ENCODE peak calls at places on chromosomes 13 and 19, in four cellular contexts. U is cardiac muscle cell, L is hippocampal formation, W is H54. K is an unnamed sample.

GRCh38 chr13:112990783-112991182 is 21.8 kb downstream of the MCF2L start:
- DNase-seq in U (no peak), L (no peak), W (no peak), K (no peak)

GRCh38 chr19:27654266-27654990 is 1558.5 kb downstream of the UQCRFS1 start:
- DNase-seq in U (no peak), L (no peak), W (no peak), K (no peak)

GRCh38 chr13:76129305-76130040 is 493.3 kb downstream of the LMO7 start:
- DNase-seq in U (peak), L (no peak), W (no peak), K (no peak)

GRCh38 chr13:71148391-71148790 is 718.6 kb downstream of the DACH1 start:
- DNase-seq in U (no peak), L (no peak), W (no peak), K (no peak)

GRCh38 chr13:113033054-113033453 is 64.0 kb downstream of the MCF2L start:
- DNase-seq in U (no peak), L (no peak), W (no peak), K (no peak)

GRCh38 chr13:34189946-34190345 is 372.0 kb downstream of the RFC3 start:
- DNase-seq in U (no peak), L (no peak), W (no peak), K (no peak)

GRCh38 chr13:91372813-91373420 is 25.4 kb downstream of the MIR17HG start:
- DNase-seq in U (no peak), L (no peak), W (no peak), K (no peak)

GRCh38 chr13:24998433-24998832 is 97.5 kb upstream of the PABPC3 start:
- DNase-seq in U (no peak), L (no peak), W (no peak), K (no peak)

GRCh38 chr19:726993-727956 is 18.5 kb downstream of the PALM start:
- DNase-seq in U (no peak), L (no peak), W (no peak), K (no peak)

GRCh38 chr13:110696776-110697175 is 9.1 kb downstream of the CARS2 start:
- DNase-seq in U (no peak), L (no peak), W (no peak), K (no peak)

GRCh38 chr13:30157616-30157993 is 149.7 kb downstream of the KATNAL1 start:
- DNase-seq in U (no peak), L (no peak), W (no peak), K (no peak)

GRCh38 chr19:30792561-30793505 is 420.6 kb downstream of the ZNF536 start:
- DNase-seq in U (no peak), L (no peak), W (no peak), K (no peak)

GRCh38 chr19:55178781-55179569 is 1.1 kb downstream of the SYT5 start:
- DNase-seq in U (peak), L (peak), W (peak), K (peak)

GRCh38 chr13:41122838-41123237 is 9.8 kb downstream of the KBTBD6 start:
- DNase-seq in U (no peak), L (no peak), W (no peak), K (no peak)

GRCh38 chr13:37074703-37075102 is 15.2 kb upstream of the SUPT20H start:
- DNase-seq in U (peak), L (peak), W (no peak), K (no peak)

GRCh38 chr19:12574036-12574435 is 22.8 kb upstream of the ZNF564 start:
- DNase-seq in U (no peak), L (no peak), W (no peak), K (no peak)

GRCh38 chr13:68046900-68047299 is 816.8 kb upstream of the PCDH9 start:
- DNase-seq in U (no peak), L (no peak), W (no peak), K (no peak)

GRCh38 chr13:33355470-33355869 is 69.9 kb upstream of the STARD13 start:
- DNase-seq in U (no peak), L (no peak), W (no peak), K (no peak)

GRCh38 chr19:2166741-2167738 is 3.3 kb downstream of the DOT1L start:
- DNase-seq in U (no peak), L (no peak), W (peak), K (no peak)

GRCh38 chr13:36718146-36718545 is 44.3 kb downstream of the SERTM1 start:
- DNase-seq in U (no peak), L (no peak), W (no peak), K (no peak)

GRCh38 chr19:9935409-9936062 is 779 bp downstream of the OLFM2 start:
- DNase-seq in U (no peak), L (no peak), W (no peak), K (no peak)

GRCh38 chr13:51091839-51092238 is 19.2 kb downstream of the C13orf42 start:
- DNase-seq in U (no peak), L (no peak), W (no peak), K (no peak)

GRCh38 chr19:7554990-7555864 is 19.7 kb downstream of the PNPLA6 start:
- DNase-seq in U (peak), L (no peak), W (no peak), K (peak)

K was measured in GM12891.